ENCODE peak calls at places on chromosomes 6 and 20, in five cellular contexts. U is A549, K is K562, J is GM12878, C is HepG2. M is an unnamed sample.

GRCh38 chr6:138310294-138310693 is 67.4 kb upstream of the SMIM28 start:
- DNase-seq in U (no peak), K (no peak), J (no peak), C (no peak), M (no peak)

GRCh38 chr6:19812512-19813119 is 24.6 kb upstream of the ID4 start:
- DNase-seq in U (peak; percentile 26), K (peak; percentile 41), J (no peak), C (peak; percentile 67), M (no peak)

GRCh38 chr6:169950558-169950957 is 199.1 kb downstream of the ERMARD start:
- DNase-seq in U (no peak), K (no peak), J (no peak), C (no peak), M (no peak)

GRCh38 chr6:157239671-157240058 is 83.7 kb downstream of the TMEM242 start:
- DNase-seq in U (no peak), K (no peak), J (no peak), C (no peak), M (no peak)

GRCh38 chr20:60007452-60007851 is 49.2 kb downstream of the CDH26 start:
- DNase-seq in U (no peak), K (no peak), J (no peak), C (no peak), M (no peak)

GRCh38 chr6:137749595-137750215 is 117.4 kb upstream of the TNFAIP3 start:
- DNase-seq in U (no peak), K (no peak), J (no peak), C (no peak), M (no peak)

GRCh38 chr6:147156799-147157382 is 47.3 kb upstream of the STXBP5 start:
- DNase-seq in U (no peak), K (peak; percentile 66), J (no peak), C (no peak), M (no peak)

GRCh38 chr6:116005508-116005855 is 55.2 kb downstream of the FRK start:
- DNase-seq in U (no peak), K (no peak), J (no peak), C (no peak), M (no peak)

GRCh38 chr6:155561262-155561970 is 105.8 kb upstream of the NOX3 start:
- DNase-seq in U (no peak), K (no peak), J (no peak), C (peak; percentile 58), M (no peak)

GRCh38 chr20:2756056-2756611 is 44.3 kb downstream of the CPXM1 start:
- DNase-seq in U (no peak), K (peak; percentile 49), J (no peak), C (peak; percentile 64), M (peak; percentile 68)

GRCh38 chr6:27374824-27375612 is 13.5 kb upstream of the ZNF391 start:
- DNase-seq in U (no peak), K (peak; percentile 95), J (no peak), C (peak; percentile 31), M (peak; percentile 66)

GRCh38 chr20:50415516-50416268 is 94.5 kb upstream of the PTPN1 start:
- DNase-seq in U (peak; percentile 39), K (no peak), J (no peak), C (peak; percentile 86), M (no peak)

GRCh38 chr6:151269318-151269995 is 29.7 kb downstream of the AKAP12 start:
- DNase-seq in U (peak; percentile 12), K (no peak), J (no peak), C (no peak), M (no peak)

GRCh38 chr6:71349395-71349794 is 60.8 kb downstream of the OGFRL1 start:
- DNase-seq in U (no peak), K (no peak), J (no peak), C (peak; percentile 2), M (no peak)

GRCh38 chr6:155014715-155015300 is 19.7 kb downstream of the TIAM2 start:
- DNase-seq in U (no peak), K (no peak), J (no peak), C (no peak), M (no peak)

GRCh38 chr20:63854069-63854765 is 7.1 kb upstream of the ABHD16B start:
- DNase-seq in U (no peak), K (no peak), J (no peak), C (no peak), M (peak; percentile 66)

GRCh38 chr6:71533939-71534379 is 245.3 kb downstream of the OGFRL1 start:
- DNase-seq in U (peak; percentile 13), K (peak; percentile 27), J (no peak), C (peak; percentile 2), M (no peak)

GRCh38 chr20:35121186-35121585 is 25.9 kb downstream of the EDEM2 start:
- DNase-seq in U (no peak), K (peak; percentile 89), J (no peak), C (no peak), M (no peak)

GRCh38 chr6:159376443-159377182 is 207.4 kb downstream of the FNDC1 start:
- DNase-seq in U (no peak), K (no peak), J (no peak), C (no peak), M (no peak)

GRCh38 chr6:37175332-37176267 is 5.6 kb downstream of the PIM1 start:
- DNase-seq in U (no peak), K (no peak), J (no peak), C (no peak), M (no peak)

GRCh38 chr6:150254671-150255228 is 111.9 kb downstream of the PPP1R14C start:
- DNase-seq in U (no peak), K (no peak), J (no peak), C (no peak), M (no peak)

GRCh38 chr6:111750753-111751684 is 122.2 kb downstream of the FYN start:
- DNase-seq in U (no peak), K (no peak), J (no peak), C (no peak), M (peak; percentile 41)

DNA sequence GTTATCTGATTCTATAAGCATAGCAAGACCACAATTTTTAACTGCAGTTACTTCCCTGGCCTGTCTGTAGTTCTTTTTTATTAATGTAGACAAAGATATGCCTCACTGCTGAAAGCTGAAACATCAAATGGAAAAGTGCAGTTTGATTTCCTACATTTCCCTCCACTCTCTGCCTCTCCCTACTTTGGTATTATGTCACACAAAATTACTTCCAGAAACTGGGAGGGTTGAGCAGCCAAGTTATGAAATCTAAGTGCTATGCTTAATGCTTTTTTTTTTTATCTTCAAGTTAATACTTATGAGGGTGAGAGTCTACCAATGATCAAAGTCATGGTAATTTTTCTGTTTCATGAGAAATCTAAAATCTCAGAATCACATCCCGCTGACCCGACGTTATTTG is 37.2 kb downstream of the PLAGL1 start:
- DNase-seq in U (no peak), K (no peak), J (no peak), C (no peak), M (no peak)
- TF ChIP-seq HDAC2 in U (no peak), K (no peak), J (no peak), C (no peak), M (no peak)

GRCh38 chr6:26087284-26088115 is at the start of gene HFE:
- DNase-seq in U (peak; percentile 24), K (peak; percentile 75), J (no peak), C (peak; percentile 55), M (no peak)
- TF ChIP-seq HDAC2 in U (no peak), K (peak; percentile 82), J (no peak), C (peak; percentile 7), M (no peak)

GRCh38 chr6:77040566-77041195 is 422.6 kb downstream of the HTR1B start:
- DNase-seq in U (no peak), K (no peak), J (no peak), C (no peak), M (no peak)

GRCh38 chr6:77036400-77036799 is 426.9 kb downstream of the HTR1B start:
- DNase-seq in U (no peak), K (no peak), J (no peak), C (no peak), M (no peak)

GRCh38 chr6:77038801-77039200 is 424.5 kb downstream of the HTR1B start:
- DNase-seq in U (no peak), K (no peak), J (no peak), C (no peak), M (no peak)

GRCh38 chr6:77034161-77034560 is 429.1 kb downstream of the HTR1B start:
- DNase-seq in U (no peak), K (no peak), J (no peak), C (no peak), M (peak; percentile 38)

GRCh38 chr6:77037439-77037838 is 425.9 kb downstream of the HTR1B start:
- DNase-seq in U (no peak), K (no peak), J (no peak), C (no peak), M (no peak)
- TF ChIP-seq HDAC2 in U (no peak), K (no peak), J (no peak), C (no peak), M (no peak)

GRCh38 chr6:165184192-165184979 is 125.0 kb downstream of the C6orf118 start:
- DNase-seq in U (no peak), K (no peak), J (no peak), C (no peak), M (no peak)

GRCh38 chr6:165183496-165184140 is 125.8 kb downstream of the C6orf118 start:
- DNase-seq in U (no peak), K (no peak), J (no peak), C (no peak), M (no peak)

GRCh38 chr6:165178056-165178455 is 131.3 kb downstream of the C6orf118 start:
- DNase-seq in U (peak; percentile 3), K (no peak), J (no peak), C (no peak), M (no peak)

GRCh38 chr6:165183071-165183470 is 126.3 kb downstream of the C6orf118 start:
- DNase-seq in U (no peak), K (no peak), J (no peak), C (no peak), M (no peak)

GRCh38 chr6:165181951-165182414 is 127.4 kb downstream of the C6orf118 start:
- DNase-seq in U (no peak), K (no peak), J (no peak), C (no peak), M (no peak)
- TF ChIP-seq HDAC2 in U (no peak), K (no peak), J (no peak), C (no peak), M (no peak)

GRCh38 chr6:7139835-7140470 is 32.2 kb downstream of the RREB1 start:
- DNase-seq in U (no peak), K (peak; percentile 73), J (no peak), C (peak; percentile 97), M (no peak)
- TF ChIP-seq HDAC2 in U (no peak), K (no peak), J (no peak), C (peak; percentile 89), M (no peak)

DNA sequence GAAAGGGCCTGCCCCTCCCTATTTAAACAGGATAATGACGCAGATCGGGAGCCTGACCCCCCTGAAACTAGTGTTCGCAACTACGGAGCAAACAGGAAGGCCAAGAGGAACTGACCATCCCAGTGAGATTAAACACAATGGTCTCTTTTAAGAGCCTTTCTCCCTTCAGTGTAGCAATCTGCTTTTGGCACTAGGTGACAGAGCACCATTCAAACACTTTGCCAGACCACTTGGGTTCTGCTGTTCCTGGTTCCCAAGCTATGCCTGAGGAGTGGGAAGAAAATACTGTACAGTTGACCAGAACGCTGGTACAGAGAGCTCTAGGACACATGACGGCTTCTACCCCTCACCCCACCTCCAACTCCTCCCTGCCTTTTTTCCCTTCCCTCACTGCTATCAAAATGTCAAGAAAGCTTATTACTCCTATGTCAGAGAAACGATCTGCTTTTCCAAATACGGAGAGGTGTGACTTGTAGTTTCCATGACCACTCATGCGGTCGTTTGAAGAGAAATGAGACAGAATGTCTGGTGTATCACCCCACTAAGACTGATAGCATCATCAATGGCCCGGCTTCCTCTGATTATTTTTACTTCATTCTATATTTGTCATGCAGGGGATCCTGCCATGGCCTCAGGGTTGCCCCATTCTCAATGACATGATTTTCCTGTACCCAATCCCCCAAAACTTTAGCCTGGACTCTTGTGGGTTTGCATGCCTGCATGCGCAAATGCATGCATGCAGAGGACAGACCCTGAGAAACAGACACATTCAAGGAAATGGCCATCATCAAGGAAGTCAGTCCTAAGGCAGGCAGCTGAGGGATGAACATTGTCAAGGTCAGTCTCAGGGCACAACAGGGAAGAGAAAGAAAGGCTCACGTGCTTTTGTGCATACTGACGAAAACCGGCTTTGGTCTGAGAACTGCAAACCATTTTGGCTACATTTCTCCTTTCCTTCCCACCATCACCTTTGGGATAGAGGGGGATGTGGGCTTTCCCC is 13.3 kb downstream of the NEDD9 start:
- DNase-seq in U (peak; percentile 50), K (no peak), J (no peak), C (peak; percentile 99), M (no peak)
- TF ChIP-seq HDAC2 in U (no peak), K (no peak), J (no peak), C (peak; percentile 94), M (no peak)